ENCODE peak calls at places on chromosomes 16 and 17, in nine cellular contexts. V is HCT116; M is aorta; N is NCI-H345; R is CD4-positive, CD25-positive, alpha-beta regulatory T cell; G is tibial artery; B is cerebellum; W is T-helper 9 cell; S is NCI-H1105 treated with DMSO at 0.1 percent for 48 hours. Z is an unnamed sample.

GRCh38 chr16:53626816-53627215 is 76.8 kb downstream of the RPGRIP1L start:
- DNase-seq in N (no peak), G (no peak), R (no peak), V (no peak), B (no peak), S (peak; percentile 38), W (no peak), M (no peak), Z (no peak)

GRCh38 chr17:1460233-1460632 is 4.2 kb upstream of the CRK start:
- DNase-seq in R (no peak), B (peak; percentile 86), S (no peak), G (peak; percentile 97), W (no peak), V (no peak), N (no peak), M (peak; percentile 90), Z (peak; percentile 97)

GRCh38 chr17:71500761-71501555 is 619.9 kb upstream of the SOX9 start:
- DNase-seq in W (no peak), B (no peak), S (no peak), M (no peak), V (no peak), N (no peak), G (no peak), R (no peak), Z (no peak)

GRCh38 chr17:77948690-77949114 is 9.8 kb upstream of the TNRC6C start:
- DNase-seq in R (no peak), M (no peak), N (no peak), S (no peak), B (no peak), W (no peak), G (no peak), V (peak; percentile 51), Z (peak; percentile 35)

GRCh38 chr17:45361451-45361850 is 44.6 kb upstream of the MAP3K14 start:
- DNase-seq in W (no peak), N (no peak), S (no peak), B (no peak), G (no peak), R (no peak), V (no peak), M (no peak), Z (no peak)

GRCh38 chr16:19131809-19132777 is 18.3 kb downstream of the ITPRIPL2 start:
- DNase-seq in S (no peak), V (no peak), R (no peak), B (no peak), N (no peak), G (no peak), W (no peak), M (no peak), Z (no peak)

GRCh38 chr17:35536664-35537160 is 766 bp downstream of the SLFN12L start:
- DNase-seq in R (no peak), M (no peak), W (no peak), V (no peak), N (no peak), S (no peak), B (no peak), G (no peak), Z (no peak)

GRCh38 chr16:55370762-55371482 is 46.9 kb downstream of the IRX6 start:
- DNase-seq in G (peak; percentile 81), V (no peak), N (no peak), W (no peak), M (peak; percentile 82), B (peak; percentile 69), S (peak; percentile 82), R (no peak), Z (peak; percentile 48)

GRCh38 chr16:86590501-86591144 is 12.3 kb downstream of the FOXL1 start:
- DNase-seq in G (peak; percentile 53), S (no peak), N (no peak), R (no peak), W (no peak), M (no peak), V (no peak), B (no peak), Z (no peak)

GRCh38 chr16:72932050-72932449 is 115.9 kb downstream of the ZFHX3 start:
- DNase-seq in N (no peak), V (no peak), M (no peak), G (no peak), S (no peak), R (no peak), B (no peak), W (no peak), Z (no peak)

GRCh38 chr17:64001091-64001579 is 3.0 kb downstream of the PRR29 start:
- DNase-seq in W (no peak), R (no peak), M (peak; percentile 37), S (no peak), V (no peak), B (no peak), G (peak; percentile 42), N (no peak), Z (no peak)

GRCh38 chr16:88320947-88321634 is 61.7 kb upstream of the ZNF469 start:
- DNase-seq in B (no peak), M (no peak), G (no peak), N (no peak), S (no peak), V (peak; percentile 42), R (no peak), W (no peak), Z (no peak)

GRCh38 chr17:26782153-26782552 is 511.8 kb upstream of the WSB1 start:
- DNase-seq in W (no peak), M (no peak), V (no peak), S (no peak), B (no peak), R (no peak), G (peak; percentile 50), N (no peak), Z (no peak)

GRCh38 chr17:67801626-67802175 is 23.6 kb upstream of the BPTF start:
- DNase-seq in V (no peak), G (no peak), B (no peak), N (no peak), S (no peak), W (no peak), M (no peak), R (no peak), Z (no peak)

GRCh38 chr16:17389392-17389791 is 81.4 kb downstream of the XYLT1 start:
- DNase-seq in R (no peak), G (no peak), S (no peak), N (no peak), W (no peak), V (no peak), B (no peak), M (no peak), Z (no peak)

GRCh38 chr17:2931426-2931825 is 132.0 kb downstream of the OR1D5 start:
- DNase-seq in W (no peak), G (no peak), M (no peak), R (no peak), N (no peak), S (no peak), B (no peak), V (no peak), Z (no peak)

GRCh38 chr16:1680361-1680760 is 2.3 kb downstream of the JPT2 start:
- DNase-seq in G (no peak), V (no peak), R (no peak), N (no peak), B (no peak), W (no peak), S (no peak), M (no peak), Z (no peak)

GRCh38 chr17:4533522-4534502 is 21.4 kb downstream of the MYBBP1A start:
- DNase-seq in M (no peak), R (no peak), V (no peak), W (no peak), S (peak; percentile 14), N (no peak), G (no peak), B (no peak), Z (no peak)

GRCh38 chr17:74639704-74640142 is 16.2 kb upstream of the CD300E start:
- DNase-seq in B (no peak), G (peak; percentile 65), N (no peak), R (no peak), S (no peak), V (no peak), M (no peak), W (no peak), Z (no peak)

GRCh38 chr16:70442344-70442743 is 3.4 kb upstream of the ST3GAL2 start:
- DNase-seq in N (no peak), V (no peak), M (no peak), R (no peak), B (no peak), S (no peak), G (no peak), W (no peak), Z (no peak)

GRCh38 chr17:614637-615546 is 99.7 kb downstream of the VPS53 start:
- DNase-seq in B (no peak), W (no peak), S (no peak), N (no peak), V (no peak), R (no peak), M (no peak), G (no peak), Z (peak; percentile 42)

GRCh38 chr16:4416200-4417032 is at the start of gene CORO7:
- DNase-seq in W (peak; percentile 99), B (peak; percentile 100), R (peak; percentile 100), G (peak; percentile 98), V (peak; percentile 69), S (peak; percentile 79), N (peak; percentile 96), M (peak; percentile 98), Z (peak; percentile 96)

GRCh38 chr17:78664476-78665384 is 87.5 kb upstream of the DNAH17 start:
- DNase-seq in V (no peak), N (no peak), W (no peak), R (no peak), G (no peak), S (peak; percentile 49), M (no peak), B (no peak), Z (no peak)

GRCh38 chr17:416293-417206 is 63.9 kb upstream of the RPH3AL start:
- DNase-seq in B (no peak), G (no peak), N (no peak), R (peak; percentile 59), W (no peak), M (no peak), V (no peak), S (no peak), Z (no peak)

GRCh38 chr17:74962622-74963394 is 9.8 kb downstream of the HID1 start:
- DNase-seq in R (no peak), W (no peak), G (no peak), N (no peak), S (no peak), M (no peak), V (no peak), B (no peak), Z (no peak)

GRCh38 chr17:77465358-77466041 is 324.7 kb downstream of the SEC14L1 start:
- DNase-seq in M (peak; percentile 87), B (no peak), R (peak; percentile 82), W (peak; percentile 64), V (no peak), G (peak; percentile 80), N (no peak), S (no peak), Z (peak; percentile 54)